ENCODE peak calls at places on chromosomes 7 and 10, in eight cellular contexts. T is brain pericyte; E is activated T-cell treated with anti-CD3 and anti-CD28 coated beads, Interleukin-2, amount 50 U/mL, for 24 hours; G is choroid plexus epithelial cell; P is astrocyte of the cerebellum; U is left cardiac atrium; A is smooth muscle cell of the brain vasculature; O is NCI-H446. V is an unnamed sample.

GRCh38 chr7:43491984-43492383 is 90.9 kb upstream of the STK17A start:
- DNase-seq in T (peak), E (no peak), G (peak), P (peak), U (no peak), A (peak), O (no peak), V (peak)

GRCh38 chr10:83706952-83707582 is 432.2 kb upstream of the GHITM start:
- DNase-seq in T (no peak), E (no peak), G (no peak), P (no peak), U (no peak), A (no peak), O (no peak), V (no peak)

GRCh38 chr7:98202367-98203195 is 8.7 kb upstream of the BHLHA15 start:
- DNase-seq in T (no peak), E (peak), G (peak), P (no peak), U (no peak), A (no peak), O (no peak), V (no peak)

GRCh38 chr7:26038201-26038990 is 113.6 kb upstream of the NFE2L3 start:
- DNase-seq in T (no peak), E (no peak), G (no peak), P (no peak), U (no peak), A (no peak), O (no peak), V (no peak)

GRCh38 chr7:80588591-80588990 is 49.9 kb upstream of the CD36 start:
- DNase-seq in T (no peak), E (no peak), G (peak), P (no peak), U (no peak), A (no peak), O (no peak), V (peak)

GRCh38 chr10:44984671-44985101 is 6.1 kb upstream of the DEPP1 start:
- DNase-seq in T (no peak), E (no peak), G (no peak), P (no peak), U (no peak), A (no peak), O (no peak), V (no peak)

GRCh38 chr7:155365146-155365874 is 67.6 kb downstream of the INSIG1 start:
- DNase-seq in T (no peak), E (no peak), G (no peak), P (no peak), U (peak), A (no peak), O (no peak), V (no peak)

GRCh38 chr7:148807451-148807850 is 76.6 kb downstream of the EZH2 start:
- DNase-seq in T (no peak), E (no peak), G (no peak), P (no peak), U (no peak), A (no peak), O (no peak), V (no peak)

GRCh38 chr7:92230547-92230946 is 15.2 kb downstream of the KRIT1 start:
- DNase-seq in T (no peak), E (no peak), G (no peak), P (no peak), U (no peak), A (no peak), O (no peak), V (no peak)

GRCh38 chr10:2197663-2198062 is 460.3 kb upstream of the ADARB2 start:
- DNase-seq in T (no peak), E (no peak), G (no peak), P (no peak), U (no peak), A (no peak), O (no peak), V (no peak)

GRCh38 chr7:68925241-68925640 is 673.0 kb upstream of the AUTS2 start:
- DNase-seq in T (no peak), E (no peak), G (no peak), P (no peak), U (no peak), A (no peak), O (no peak), V (no peak)

GRCh38 chr10:1374901-1375804 is 319.0 kb downstream of the WDR37 start:
- DNase-seq in T (no peak), E (peak), G (no peak), P (no peak), U (no peak), A (no peak), O (no peak), V (no peak)

GRCh38 chr7:111290982-111291381 is 200.1 kb downstream of the LRRN3 start:
- DNase-seq in T (no peak), E (no peak), G (no peak), P (no peak), U (no peak), A (no peak), O (no peak), V (no peak)

GRCh38 chr10:16141499-16141898 is 281.2 kb upstream of the MINDY3 start:
- DNase-seq in T (no peak), E (no peak), G (no peak), P (no peak), U (no peak), A (no peak), O (no peak), V (no peak)

GRCh38 chr7:157189405-157189804 is 50.7 kb downstream of the UBE3C start:
- DNase-seq in T (no peak), E (no peak), G (no peak), P (no peak), U (no peak), A (no peak), O (no peak), V (peak)

GRCh38 chr7:27235387-27236052 is 7.1 kb upstream of the EVX1 start:
- DNase-seq in T (no peak), E (peak), G (peak), P (no peak), U (no peak), A (no peak), O (peak), V (no peak)

GRCh38 chr7:107359520-107360316 is 110.1 kb upstream of the GPR22 start:
- DNase-seq in T (no peak), E (no peak), G (no peak), P (no peak), U (no peak), A (no peak), O (no peak), V (no peak)

GRCh38 chr10:89563861-89564478 is 28.6 kb upstream of the SLC16A12 start:
- DNase-seq in T (no peak), E (no peak), G (peak), P (peak), U (no peak), A (no peak), O (peak), V (peak)

GRCh38 chr7:351256-351655 is 61.3 kb downstream of the FOXL3 start:
- DNase-seq in T (no peak), E (peak), G (no peak), P (no peak), U (no peak), A (no peak), O (no peak), V (no peak)

GRCh38 chr7:129884495-129884894 is 68.3 kb downstream of the UBE2H start:
- DNase-seq in T (no peak), E (no peak), G (no peak), P (no peak), U (no peak), A (no peak), O (no peak), V (no peak)

GRCh38 chr7:1946025-1946424 is 275.9 kb downstream of the ELFN1 start:
- DNase-seq in T (no peak), E (no peak), G (no peak), P (no peak), U (peak), A (no peak), O (no peak), V (no peak)

V was measured in astrocyte of the hippocampus.